ENCODE peak calls at places on chromosomes 11 and 22, in seven cellular contexts. E is M059J, P is NCI-H1092, T is germinal center, J is heart left ventricle, I is EL, V is lower lobe of right lung. N is an unnamed sample.

GRCh38 chr11:126676536-126676935 is 321.1 kb downstream of the ST3GAL4 start:
- DNase-seq in P (no peak), I (no peak), E (no peak), T (no peak), V (no peak), J (no peak), N (no peak)

GRCh38 chr22:32676196-32676595 is 125.3 kb upstream of the TIMP3 start:
- DNase-seq in P (no peak), V (no peak), T (no peak), J (no peak), E (peak; percentile 73), I (no peak), N (no peak)

GRCh38 chr11:70930215-70930614 is 322.2 kb downstream of the SHANK2 start:
- DNase-seq in I (no peak), P (no peak), J (no peak), T (no peak), V (no peak), E (no peak), N (no peak)

GRCh38 chr11:33735426-33736147 is 636 bp downstream of the CD59 start:
- DNase-seq in J (peak; percentile 53), I (peak; percentile 50), P (no peak), E (peak; percentile 62), T (peak; percentile 50), V (peak; percentile 71), N (peak; percentile 75)

GRCh38 chr11:9379046-9379445 is 5.4 kb upstream of the IPO7 start:
- DNase-seq in I (no peak), E (no peak), T (no peak), J (no peak), V (no peak), P (no peak), N (no peak)

GRCh38 chr11:69635804-69636511 is 5.0 kb upstream of the CCND1 start:
- DNase-seq in I (no peak), V (no peak), P (no peak), T (no peak), J (no peak), E (no peak), N (no peak)

GRCh38 chr11:125724125-125724524 is 22.0 kb upstream of the PATE1 start:
- DNase-seq in J (no peak), T (no peak), E (peak; percentile 40), V (no peak), P (no peak), I (peak; percentile 11), N (no peak)

GRCh38 chr22:19903513-19903912 is 38.1 kb upstream of the COMT start:
- DNase-seq in P (no peak), E (no peak), I (no peak), J (no peak), V (no peak), T (no peak), N (no peak)

N was measured in GM13976.